ENCODE peak calls at places on chromosomes 3 and 15, in eight cellular contexts. T is OCI-LY7, M is colonic mucosa, N is psoas muscle, X is BJ, G is epithelial cell of esophagus, H is endothelial cell of umbilical vein, I is sigmoid colon. J is an unnamed sample.

GRCh38 chr3:27521179-27521871 is 37.1 kb upstream of the SLC4A7 start:
- DNase-seq in H (peak; percentile 49), G (peak; percentile 97), I (peak; percentile 76), N (no peak), T (no peak), X (peak; percentile 49), M (no peak), J (peak; percentile 67)

GRCh38 chr3:34683851-34684250 is 885.4 kb downstream of the PDCD6IP start:
- DNase-seq in X (no peak), I (no peak), N (peak; percentile 33), H (peak; percentile 42), G (peak; percentile 54), T (peak; percentile 59), M (peak; percentile 57), J (no peak)

GRCh38 chr3:146598486-146598885 is 6.7 kb downstream of the PLSCR5 start:
- DNase-seq in I (no peak), X (no peak), M (no peak), G (peak; percentile 74), H (no peak), N (no peak), T (no peak), J (no peak)

GRCh38 chr15:73679964-73680363 is 4.2 kb upstream of the CD276 start:
- DNase-seq in T (no peak), I (no peak), G (no peak), H (no peak), X (no peak), N (no peak), M (no peak), J (peak; percentile 65)

GRCh38 chr15:62896969-62897486 is 145.5 kb upstream of the TPM1 start:
- DNase-seq in T (no peak), M (peak; percentile 86), H (peak; percentile 99), N (peak; percentile 91), G (peak; percentile 98), I (peak; percentile 97), X (peak; percentile 94), J (peak; percentile 73)

GRCh38 chr3:62529230-62529629 is 155.9 kb upstream of the FEZF2 start:
- DNase-seq in N (no peak), H (peak; percentile 22), T (peak; percentile 16), X (no peak), M (peak; percentile 36), G (peak; percentile 72), I (no peak), J (no peak)

GRCh38 chr15:33587773-33588172 is 277.0 kb downstream of the RYR3 start:
- DNase-seq in I (no peak), G (peak; percentile 48), M (no peak), N (no peak), H (no peak), X (no peak), T (no peak), J (no peak)

GRCh38 chr3:106367496-106367895 is 498.7 kb upstream of the CBLB start:
- DNase-seq in H (no peak), T (no peak), I (no peak), N (no peak), G (no peak), X (no peak), M (no peak), J (no peak)

GRCh38 chr15:29065571-29065970 is 179.8 kb downstream of the APBA2 start:
- DNase-seq in H (no peak), T (no peak), I (no peak), N (no peak), G (no peak), M (no peak), X (no peak), J (peak; percentile 57)

GRCh38 chr3:173396191-173397041 is 1.1 kb upstream of the NLGN1 start:
- DNase-seq in I (no peak), X (no peak), M (peak; percentile 16), T (no peak), G (peak; percentile 13), N (no peak), H (peak; percentile 50), J (no peak)

GRCh38 chr3:41932511-41932910 is 29.4 kb downstream of the ULK4 start:
- DNase-seq in T (no peak), I (no peak), N (no peak), X (no peak), M (no peak), H (no peak), G (no peak), J (no peak)

GRCh38 chr15:63347074-63347859 is 34.4 kb downstream of the CA12 start:
- DNase-seq in I (no peak), M (no peak), N (no peak), T (no peak), G (no peak), X (no peak), H (no peak), J (no peak)

GRCh38 chr3:168249539-168250414 is 154.1 kb upstream of the GOLIM4 start:
- DNase-seq in H (peak; percentile 72), M (peak; percentile 77), G (peak; percentile 82), I (peak; percentile 76), N (peak; percentile 70), T (peak; percentile 47), X (peak; percentile 7), J (peak; percentile 87)

GRCh38 chr15:78006567-78007205 is 70.8 kb downstream of the TBC1D2B start:
- DNase-seq in N (no peak), X (no peak), I (no peak), G (no peak), M (peak; percentile 75), H (no peak), T (no peak), J (no peak)

GRCh38 chr15:61081028-61081322 is 148.1 kb downstream of the RORA start:
- DNase-seq in G (no peak), X (no peak), N (no peak), H (no peak), M (no peak), T (no peak), I (no peak), J (no peak)

DNA sequence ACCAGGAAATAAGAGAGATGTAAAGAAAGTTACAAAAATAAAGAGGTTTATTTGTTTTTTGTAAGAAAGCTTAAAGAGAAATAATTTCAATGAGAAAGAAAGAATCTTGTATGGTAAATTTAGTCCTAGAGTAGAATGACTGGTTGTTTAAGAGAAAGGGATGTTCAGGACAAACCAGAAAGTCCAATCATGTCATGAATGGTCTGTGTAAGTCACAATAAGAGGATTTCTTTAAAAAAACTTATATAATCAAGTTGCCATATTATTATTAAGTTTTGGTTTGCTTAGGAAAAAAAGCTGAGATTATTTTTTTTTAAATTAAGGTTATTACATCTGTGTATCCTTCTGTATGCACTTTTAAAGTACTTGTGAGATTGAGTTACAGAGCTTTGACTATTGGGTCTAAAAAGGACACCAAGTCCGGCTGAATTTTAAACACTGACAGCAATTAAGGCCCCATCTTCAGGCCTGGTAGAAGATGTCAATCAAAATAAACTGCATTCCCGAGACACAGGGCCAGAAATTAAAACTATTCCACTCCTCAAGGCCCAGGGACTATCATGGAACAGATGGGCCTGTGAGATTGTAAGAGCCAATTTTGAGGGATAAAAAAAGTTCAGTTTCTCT is 12.2 kb downstream of the ERICH6 start:
- DNase-seq in X (no peak), M (no peak), N (no peak), T (peak; percentile 25), I (no peak), H (no peak), G (no peak), J (no peak)
- H3K4me3 ChIP-seq in X (no peak overlapping the region), M (no peak overlapping the region), N (no peak overlapping the region), T (no peak overlapping the region), I (no peak overlapping the region), H (no peak overlapping the region), G (no peak overlapping the region), J (no peak overlapping the region)

GRCh38 chr15:58185439-58185838 is 47.3 kb downstream of the AQP9 start:
- DNase-seq in I (no peak), M (no peak), N (no peak), G (no peak), T (no peak), H (peak; percentile 37), X (no peak), J (no peak)
- TF ChIP-seq CTCF in I (no peak), M (no peak), N (no peak), G (peak; percentile 4), T (no peak), H (no peak), X (no peak), J (no peak)

GRCh38 chr3:128493221-128494151 is 485 bp upstream of the GATA2 start:
- DNase-seq in I (peak; percentile 65), H (no peak), T (no peak), M (no peak), X (no peak), G (no peak), N (no peak), J (no peak)
- H3K4me3 ChIP-seq in I (no peak overlapping the region), H (peak overlapping the region; percentile 95), T (no peak overlapping the region), M (no peak overlapping the region), X (peak overlapping the region; percentile 91), G (no peak overlapping the region), N (peak overlapping the region; percentile 55), J (no peak overlapping the region)

GRCh38 chr15:92898988-92899909 is 875 bp upstream of the CHD2 start:
- DNase-seq in G (peak; percentile 51), X (no peak), M (no peak), H (no peak), I (no peak), T (peak; percentile 70), N (no peak), J (no peak)
- TF ChIP-seq CTCF in G (peak; percentile 44), X (peak; percentile 33), M (no peak), H (peak; percentile 16), I (no peak), T (peak; percentile 94), N (peak; percentile 44), J (no peak)

GRCh38 chr3:172048599-172048998 is 9.2 kb downstream of the FNDC3B start:
- DNase-seq in I (no peak), X (no peak), G (no peak), H (no peak), T (no peak), N (no peak), M (no peak), J (no peak)
- H3K4me3 ChIP-seq in I (no peak overlapping the region), X (no peak overlapping the region), G (no peak overlapping the region), H (no peak overlapping the region), T (no peak overlapping the region), N (no peak overlapping the region), M (no peak overlapping the region), J (no peak overlapping the region)

GRCh38 chr3:83523470-83524073 is 1435.2 kb upstream of the CADM2 start:
- DNase-seq in X (no peak), N (no peak), T (peak; percentile 57), G (peak; percentile 83), M (no peak), H (peak; percentile 19), I (no peak), J (no peak)
- TF ChIP-seq CTCF in X (no peak), N (peak; percentile 43), T (peak; percentile 81), G (peak; percentile 82), M (no peak), H (peak; percentile 27), I (peak; percentile 18), J (no peak)

J was measured in lower leg skin.